ENCODE peak calls at places on chromosome 7, in seven cellular contexts. One of them, this sample, is unnamed.

GRCh38 chr7:128011079-128011670 is 20.1 kb downstream of the LRRC4 start:
- DNase-seq in GM12878: no peak
- DNase-seq in HepG2: no peak
- DNase-seq in endothelial cell of umbilical vein: peak
- DNase-seq in K562: no peak
- DNase-seq in H1: no peak
- DNase-seq in HCT116: no peak
- DNase-seq in this sample: no peak

GRCh38 chr7:94042381-94042780 is 38.2 kb upstream of the BET1 start:
- DNase-seq in endothelial cell of umbilical vein: no peak
- DNase-seq in HepG2: no peak
- DNase-seq in GM12878: no peak
- DNase-seq in HCT116: no peak
- DNase-seq in K562: no peak
- DNase-seq in H1: no peak
- DNase-seq in this sample: no peak

GRCh38 chr7:81908220-81908619 is 138.4 kb upstream of the HGF start:
- DNase-seq in GM12878: no peak
- DNase-seq in K562: no peak
- DNase-seq in H1: no peak
- DNase-seq in HepG2: no peak
- DNase-seq in HCT116: no peak
- DNase-seq in endothelial cell of umbilical vein: no peak
- DNase-seq in this sample: no peak

GRCh38 chr7:158096582-158096981 is 491.0 kb downstream of the PTPRN2 start:
- DNase-seq in K562: no peak
- DNase-seq in endothelial cell of umbilical vein: no peak
- DNase-seq in H1: no peak
- DNase-seq in HepG2: no peak
- DNase-seq in GM12878: no peak
- DNase-seq in HCT116: no peak
- DNase-seq in this sample: no peak

GRCh38 chr7:107494315-107494751 is 24.5 kb downstream of the GPR22 start:
- DNase-seq in GM12878: no peak
- DNase-seq in HCT116: no peak
- DNase-seq in K562: no peak
- DNase-seq in HepG2: peak
- DNase-seq in H1: no peak
- DNase-seq in endothelial cell of umbilical vein: no peak
- DNase-seq in this sample: no peak

GRCh38 chr7:85115862-85116261 is 71.0 kb downstream of the SEMA3D start:
- DNase-seq in GM12878: no peak
- DNase-seq in H1: no peak
- DNase-seq in endothelial cell of umbilical vein: no peak
- DNase-seq in K562: no peak
- DNase-seq in HCT116: no peak
- DNase-seq in HepG2: no peak
- DNase-seq in this sample: no peak

GRCh38 chr7:81331061-81332018 is 412.5 kb upstream of the SEMA3C start:
- DNase-seq in HCT116: no peak
- DNase-seq in GM12878: no peak
- DNase-seq in HepG2: no peak
- DNase-seq in endothelial cell of umbilical vein: peak
- DNase-seq in H1: no peak
- DNase-seq in K562: no peak
- DNase-seq in this sample: no peak

GRCh38 chr7:107045980-107046379 is 1.5 kb downstream of the PRKAR2B start:
- DNase-seq in GM12878: no peak
- DNase-seq in HepG2: no peak
- DNase-seq in H1: no peak
- DNase-seq in HCT116: no peak
- DNase-seq in endothelial cell of umbilical vein: peak
- DNase-seq in K562: peak
- DNase-seq in this sample: no peak

GRCh38 chr7:1533569-1534329 is 3.2 kb downstream of the MAFK start:
- DNase-seq in HepG2: no peak
- DNase-seq in HCT116: no peak
- DNase-seq in GM12878: no peak
- DNase-seq in endothelial cell of umbilical vein: peak
- DNase-seq in H1: no peak
- DNase-seq in K562: peak
- DNase-seq in this sample: no peak

GRCh38 chr7:113000316-113001020 is 86.2 kb downstream of the GPR85 start:
- DNase-seq in endothelial cell of umbilical vein: no peak
- DNase-seq in HCT116: no peak
- DNase-seq in GM12878: no peak
- DNase-seq in H1: no peak
- DNase-seq in K562: no peak
- DNase-seq in HepG2: no peak
- DNase-seq in this sample: no peak

GRCh38 chr7:55130079-55130476 is 111.3 kb downstream of the EGFR start:
- DNase-seq in K562: no peak
- DNase-seq in GM12878: no peak
- DNase-seq in H1: no peak
- DNase-seq in HepG2: no peak
- DNase-seq in endothelial cell of umbilical vein: no peak
- DNase-seq in HCT116: no peak
- DNase-seq in this sample: no peak

GRCh38 chr7:85974176-85974575 is 669.5 kb upstream of the GRM3 start:
- DNase-seq in HCT116: no peak
- DNase-seq in endothelial cell of umbilical vein: no peak
- DNase-seq in K562: no peak
- DNase-seq in H1: no peak
- DNase-seq in GM12878: no peak
- DNase-seq in HepG2: no peak
- DNase-seq in this sample: no peak

GRCh38 chr7:51080622-51081269 is 235.9 kb downstream of the COBL start:
- DNase-seq in endothelial cell of umbilical vein: no peak
- DNase-seq in H1: peak
- DNase-seq in HCT116: no peak
- DNase-seq in HepG2: no peak
- DNase-seq in GM12878: no peak
- DNase-seq in K562: no peak
- DNase-seq in this sample: peak

GRCh38 chr7:150322114-150322832 is 882 bp upstream of the LRRC61 start:
- DNase-seq in HCT116: no peak
- DNase-seq in HepG2: peak
- DNase-seq in K562: peak
- DNase-seq in H1: no peak
- DNase-seq in GM12878: no peak
- DNase-seq in endothelial cell of umbilical vein: no peak
- DNase-seq in this sample: no peak

GRCh38 chr7:158955932-158956804 is 99.8 kb downstream of the DYNC2I1 start:
- DNase-seq in HCT116: no peak
- DNase-seq in K562: no peak
- DNase-seq in H1: no peak
- DNase-seq in HepG2: no peak
- DNase-seq in endothelial cell of umbilical vein: no peak
- DNase-seq in GM12878: no peak
- DNase-seq in this sample: no peak

GRCh38 chr7:132433286-132433685 is 143.0 kb downstream of the PLXNA4 start:
- DNase-seq in HCT116: no peak
- DNase-seq in HepG2: no peak
- DNase-seq in endothelial cell of umbilical vein: no peak
- DNase-seq in H1: no peak
- DNase-seq in K562: no peak
- DNase-seq in GM12878: no peak
- DNase-seq in this sample: no peak

GRCh38 chr7:142009142-142009541 is 13.5 kb downstream of the MGAM start:
- DNase-seq in HCT116: no peak
- DNase-seq in endothelial cell of umbilical vein: no peak
- DNase-seq in H1: no peak
- DNase-seq in GM12878: no peak
- DNase-seq in HepG2: no peak
- DNase-seq in K562: no peak
- DNase-seq in this sample: no peak

GRCh38 chr7:154867068-154867467 is 135.9 kb downstream of the PAXIP1 start:
- DNase-seq in GM12878: peak
- DNase-seq in K562: no peak
- DNase-seq in endothelial cell of umbilical vein: no peak
- DNase-seq in HCT116: no peak
- DNase-seq in H1: no peak
- DNase-seq in HepG2: no peak
- DNase-seq in this sample: no peak
- H3K4me2 ChIP-seq in GM12878: peak
- H3K4me2 ChIP-seq in K562: no peak
- H3K4me2 ChIP-seq in endothelial cell of umbilical vein: no peak
- H3K4me2 ChIP-seq in HCT116: no peak
- H3K4me2 ChIP-seq in H1: no peak
- H3K4me2 ChIP-seq in HepG2: no peak
- H3K4me2 ChIP-seq in this sample: no peak

GRCh38 chr7:27714831-27715444 is 25.0 kb upstream of the TAX1BP1 start:
- DNase-seq in endothelial cell of umbilical vein: peak
- DNase-seq in HCT116: no peak
- DNase-seq in K562: no peak
- DNase-seq in GM12878: no peak
- DNase-seq in HepG2: peak
- DNase-seq in H1: no peak
- DNase-seq in this sample: no peak
- TF ChIP-seq POLR2AphosphoS5 in endothelial cell of umbilical vein: peak
- TF ChIP-seq POLR2AphosphoS5 in HCT116: no peak
- TF ChIP-seq POLR2AphosphoS5 in K562: no peak
- TF ChIP-seq POLR2AphosphoS5 in GM12878: no peak
- TF ChIP-seq POLR2AphosphoS5 in HepG2: no peak
- TF ChIP-seq POLR2AphosphoS5 in H1: no peak
- TF ChIP-seq POLR2AphosphoS5 in this sample: no peak

DNA sequence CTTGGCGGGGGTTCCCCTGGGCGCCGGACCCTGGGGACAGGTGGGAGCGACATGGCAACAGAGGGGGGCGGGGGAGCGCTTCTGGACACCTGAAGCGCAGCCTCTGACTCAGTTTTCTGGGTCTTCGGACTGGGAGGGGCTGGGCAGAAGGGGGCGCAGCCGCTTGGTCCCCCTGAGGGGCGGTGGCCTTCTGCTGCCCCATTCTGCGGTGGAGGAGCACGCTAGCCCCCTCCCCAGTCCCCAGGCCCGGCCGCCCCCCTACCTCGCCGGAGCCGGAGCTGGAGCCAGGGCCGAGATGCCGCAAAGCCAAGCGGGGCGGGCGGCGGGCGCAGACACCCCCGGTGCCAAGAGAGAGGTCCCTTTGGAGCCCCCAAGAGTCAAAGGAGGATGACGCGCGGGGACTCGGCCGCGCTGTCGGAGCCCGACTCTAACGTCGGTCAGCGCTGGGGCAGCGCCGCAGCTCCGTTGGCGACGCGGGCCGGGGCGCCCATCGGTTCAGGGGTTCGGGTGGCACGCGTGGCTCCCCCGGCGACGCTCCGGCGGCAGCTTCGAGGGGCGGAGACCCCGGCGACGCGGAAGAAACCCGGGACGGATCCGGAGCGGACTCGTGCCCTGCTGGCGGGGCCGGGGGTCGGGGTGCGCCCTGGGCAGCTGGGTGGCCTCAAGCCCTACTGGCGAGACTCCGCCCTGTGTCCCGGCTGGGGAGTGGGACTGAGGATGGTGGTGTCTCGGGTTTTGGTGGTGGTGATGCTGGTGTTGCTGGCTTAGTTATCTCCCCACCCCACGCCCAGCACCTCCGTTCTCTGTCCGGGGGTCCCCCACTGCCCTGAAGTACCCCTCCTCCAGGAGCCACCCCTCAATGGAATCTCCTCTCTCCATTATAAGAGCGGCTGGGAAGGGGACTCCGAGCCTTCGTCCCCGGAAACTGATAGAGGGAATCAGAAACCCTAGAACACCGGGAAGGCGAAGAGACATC is at the start of gene NAT16:
- DNase-seq in endothelial cell of umbilical vein: no peak
- DNase-seq in GM12878: no peak
- DNase-seq in HCT116: no peak
- DNase-seq in H1: peak
- DNase-seq in K562: no peak
- DNase-seq in HepG2: no peak
- DNase-seq in this sample: peak
- TF ChIP-seq EZH2 in endothelial cell of umbilical vein: peak
- TF ChIP-seq EZH2 in GM12878: no peak
- TF ChIP-seq EZH2 in HCT116: no peak
- TF ChIP-seq EZH2 in H1: peak
- TF ChIP-seq EZH2 in K562: no peak
- TF ChIP-seq EZH2 in HepG2: peak
- TF ChIP-seq EZH2 in this sample: peak

GRCh38 chr7:49367072-49367471 is 406.4 kb upstream of the VWC2 start:
- DNase-seq in endothelial cell of umbilical vein: no peak
- DNase-seq in H1: no peak
- DNase-seq in GM12878: no peak
- DNase-seq in HCT116: no peak
- DNase-seq in HepG2: no peak
- DNase-seq in K562: no peak
- DNase-seq in this sample: no peak
- H3K4me2 ChIP-seq in endothelial cell of umbilical vein: no peak
- H3K4me2 ChIP-seq in H1: no peak
- H3K4me2 ChIP-seq in GM12878: no peak
- H3K4me2 ChIP-seq in HCT116: no peak
- H3K4me2 ChIP-seq in HepG2: no peak
- H3K4me2 ChIP-seq in K562: no peak
- H3K4me2 ChIP-seq in this sample: no peak

GRCh38 chr7:69599879-69600764 is 1.8 kb downstream of the AUTS2 start:
- DNase-seq in GM12878: no peak
- DNase-seq in HCT116: no peak
- DNase-seq in endothelial cell of umbilical vein: no peak
- DNase-seq in K562: no peak
- DNase-seq in H1: no peak
- DNase-seq in HepG2: no peak
- DNase-seq in this sample: peak
- TF ChIP-seq POLR2AphosphoS5 in GM12878: no peak
- TF ChIP-seq POLR2AphosphoS5 in HCT116: no peak
- TF ChIP-seq POLR2AphosphoS5 in endothelial cell of umbilical vein: no peak
- TF ChIP-seq POLR2AphosphoS5 in K562: no peak
- TF ChIP-seq POLR2AphosphoS5 in H1: no peak
- TF ChIP-seq POLR2AphosphoS5 in HepG2: no peak
- TF ChIP-seq POLR2AphosphoS5 in this sample: no peak

DNA sequence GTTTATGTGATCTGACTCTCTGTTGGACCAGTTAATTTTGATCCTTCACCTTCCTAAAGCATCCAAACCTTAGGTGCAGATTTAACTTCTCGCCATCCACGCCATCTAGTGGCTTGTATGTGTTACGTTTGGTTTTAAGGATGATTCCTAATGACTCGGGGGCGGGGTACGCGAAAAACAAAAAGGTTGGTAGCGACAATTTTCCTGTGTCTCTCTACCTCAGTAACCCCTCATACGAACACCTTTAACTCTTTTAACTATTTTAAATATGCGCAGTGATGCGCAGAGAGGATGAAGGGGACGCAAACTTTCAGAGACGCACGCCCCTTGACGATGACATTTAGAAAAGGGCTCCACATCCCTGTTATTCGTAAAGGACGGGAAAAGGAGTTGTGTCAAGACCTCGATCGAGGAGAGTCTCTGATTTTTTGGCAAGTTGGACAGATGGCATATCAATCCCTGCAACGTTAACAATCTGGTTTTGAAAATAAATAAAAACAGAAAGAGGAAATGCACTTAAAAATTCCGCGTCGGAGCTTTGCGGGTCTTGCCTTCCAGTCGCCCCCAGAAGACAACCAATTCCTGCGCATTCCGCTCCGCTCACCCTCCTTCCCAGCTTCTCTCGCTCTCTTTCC is 597 bp upstream of the KCND2 start:
- DNase-seq in H1: peak
- DNase-seq in K562: peak
- DNase-seq in endothelial cell of umbilical vein: peak
- DNase-seq in HCT116: peak
- DNase-seq in GM12878: peak
- DNase-seq in HepG2: peak
- DNase-seq in this sample: peak
- TF ChIP-seq EZH2 in H1: no peak
- TF ChIP-seq EZH2 in K562: no peak
- TF ChIP-seq EZH2 in endothelial cell of umbilical vein: no peak
- TF ChIP-seq EZH2 in HCT116: no peak
- TF ChIP-seq EZH2 in GM12878: no peak
- TF ChIP-seq EZH2 in HepG2: no peak
- TF ChIP-seq EZH2 in this sample: no peak